ENCODE peak calls at places on chromosomes 11 and 22, in six cellular contexts. I is SJSA1; R is GM23338; C is heart left ventricle; G is Caco-2; Z is naive thymus-derived CD4-positive, alpha-beta T cell. V is an unnamed sample. For H3K4me1, the result is how much of the 10 kb centered on the place peaks cover.

GRCh38 chr22:29011200-29011867 is 50.3 kb downstream of the C22orf31 start:
- DNase-seq in I (no peak), R (peak), C (no peak), G (no peak), Z (no peak), V (no peak)

GRCh38 chr11:10181811-10182210 is 112.2 kb downstream of the SBF2 start:
- DNase-seq in I (no peak), R (peak), C (no peak), G (no peak), Z (no peak), V (no peak)

GRCh38 chr11:128733440-128734115 is 39.7 kb downstream of the FLI1 start:
- DNase-seq in I (no peak), R (peak), C (no peak), G (peak), Z (no peak), V (peak)

GRCh38 chr22:35189559-35189958 is 67.7 kb upstream of the HMGXB4 start:
- DNase-seq in I (no peak), R (no peak), C (no peak), G (no peak), Z (no peak), V (no peak)

GRCh38 chr11:93895106-93895862 is 44.9 kb upstream of the VSTM5 start:
- DNase-seq in I (peak), R (peak), C (no peak), G (peak), Z (peak), V (peak)

GRCh38 chr11:65419773-65420481 is 2.7 kb upstream of the NEAT1 start:
- DNase-seq in I (peak), R (peak), C (peak), G (peak), Z (peak), V (peak)

GRCh38 chr22:35608088-35608487 is 9.0 kb downstream of the MB start:
- DNase-seq in I (no peak), R (no peak), C (no peak), G (no peak), Z (no peak), V (no peak)

GRCh38 chr11:70551323-70552166 is 153.2 kb downstream of the CTTN start:
- DNase-seq in I (no peak), R (no peak), C (peak), G (no peak), Z (no peak), V (no peak)

GRCh38 chr22:46084943-46085830 is 65.1 kb upstream of the PPARA start:
- DNase-seq in I (peak), R (no peak), C (peak), G (no peak), Z (no peak), V (no peak)

GRCh38 chr22:35866646-35867045 is 149.0 kb downstream of the APOL5 start:
- DNase-seq in I (no peak), R (no peak), C (no peak), G (no peak), Z (no peak), V (no peak)

GRCh38 chr22:29112102-29112501 is 39.3 kb downstream of the KREMEN1 start:
- DNase-seq in I (no peak), R (no peak), C (no peak), G (peak), Z (no peak), V (no peak)

GRCh38 chr11:6319879-6320410 is 356 bp downstream of the CAVIN3 start:
- DNase-seq in I (peak), R (peak), C (peak), G (peak), Z (no peak), V (no peak)

GRCh38 chr22:38355275-38355674 is 38.0 kb upstream of the CSNK1E start:
- DNase-seq in I (no peak), R (no peak), C (peak), G (no peak), Z (no peak), V (no peak)

GRCh38 chr11:35193767-35194166 is 54.8 kb downstream of the CD44 start:
- DNase-seq in I (no peak), R (no peak), C (no peak), G (no peak), Z (no peak), V (no peak)

GRCh38 chr11:34495724-34496377 is 17.7 kb downstream of the ELF5 start:
- DNase-seq in I (no peak), R (no peak), C (no peak), G (no peak), Z (no peak), V (no peak)

GRCh38 chr22:17443413-17444203 is 74.3 kb downstream of the CECR2 start:
- DNase-seq in I (no peak), R (no peak), C (no peak), G (no peak), Z (no peak), V (no peak)

GRCh38 chr22:38269466-38269865 is 3.3 kb downstream of the TMEM184B start:
- DNase-seq in I (no peak), R (no peak), C (no peak), G (no peak), Z (no peak), V (no peak)

GRCh38 chr11:96614846-96615245 is 225.0 kb downstream of the JRKL start:
- DNase-seq in I (no peak), R (no peak), C (no peak), G (no peak), Z (no peak), V (no peak)

GRCh38 chr11:112884012-112884767 is 77.0 kb upstream of the NCAM1 start:
- DNase-seq in I (peak), R (no peak), C (no peak), G (no peak), Z (no peak), V (no peak)

GRCh38 chr11:83033367-83033766 is 38.3 kb downstream of the RAB30 start:
- DNase-seq in I (no peak), R (no peak), C (no peak), G (no peak), Z (no peak), V (no peak)

GRCh38 chr11:69448471-69449284 is 32.8 kb upstream of the LINC01488 start:
- DNase-seq in I (no peak), R (no peak), C (peak), G (no peak), Z (no peak), V (no peak)

DNA sequence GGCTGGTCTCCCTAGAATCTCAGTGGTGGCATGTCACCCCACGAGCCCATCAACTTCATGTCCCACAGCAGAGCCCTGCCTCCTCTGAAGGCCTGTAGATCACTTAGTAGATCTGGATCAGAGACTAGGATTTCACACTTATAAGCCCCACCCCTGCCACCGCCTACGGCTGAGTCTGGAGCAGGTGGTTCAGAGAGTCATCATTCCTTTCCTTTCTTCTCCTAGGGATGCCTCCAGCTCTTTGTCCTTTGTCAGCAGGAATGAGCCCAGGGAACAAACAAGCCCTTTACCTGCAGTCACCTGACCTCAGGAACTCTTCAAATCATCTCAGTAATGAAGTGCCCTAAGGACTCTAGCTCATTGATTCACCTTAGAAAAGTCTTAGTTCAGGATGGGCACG is 37.8 kb downstream of the SCGB1A1 start:
- DNase-seq in I (no peak), R (peak), C (no peak), G (peak), Z (no peak), V (no peak)
- H3K4me3 ChIP-seq in I (no peak), R (no peak), C (no peak), G (no peak), Z (no peak), V (no peak)

GRCh38 chr11:124950606-124951330 is 3.2 kb upstream of the CCDC15 start:
- DNase-seq in I (no peak), R (no peak), C (no peak), G (no peak), Z (peak), V (peak)
- H3K4me1 ChIP-seq in I (under half), R (under half), C (under half), G (under half), Z (under half), V (half or more)

GRCh38 chr11:108851781-108852180 is 186.9 kb downstream of the DDX10 start:
- DNase-seq in I (no peak), R (no peak), C (no peak), G (no peak), Z (no peak), V (no peak)

GRCh38 chr11:108854366-108854765 is 189.5 kb downstream of the DDX10 start:
- DNase-seq in I (peak), R (no peak), C (no peak), G (no peak), Z (peak), V (peak)

GRCh38 chr11:108853151-108853550 is 188.3 kb downstream of the DDX10 start:
- DNase-seq in I (no peak), R (no peak), C (no peak), G (no peak), Z (no peak), V (no peak)

GRCh38 chr11:108852701-108853100 is 187.8 kb downstream of the DDX10 start:
- DNase-seq in I (no peak), R (no peak), C (no peak), G (no peak), Z (no peak), V (no peak)

DNA sequence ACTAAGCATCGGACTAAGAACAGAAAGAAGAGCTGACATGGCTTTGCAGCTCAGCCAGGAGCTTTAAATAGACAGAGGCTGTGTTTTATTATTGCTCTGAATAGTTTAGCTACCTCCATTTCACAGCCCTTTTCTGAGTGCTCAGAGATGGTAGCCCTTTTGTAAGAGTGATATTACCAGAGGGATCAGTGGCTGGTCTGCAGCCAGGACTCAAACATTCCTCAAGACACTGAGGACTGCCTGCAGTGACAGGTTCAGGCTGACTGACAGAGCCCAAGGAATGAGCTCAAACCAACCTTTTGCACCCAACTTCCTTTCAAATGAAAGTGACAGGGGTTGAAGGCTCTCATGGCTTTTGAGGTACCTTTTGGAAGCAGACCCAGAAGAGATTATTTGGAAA is 189.0 kb downstream of the DDX10 start:
- DNase-seq in I (peak), R (peak), C (no peak), G (no peak), Z (peak), V (peak)
- H3K4me3 ChIP-seq in I (no peak), R (no peak), C (peak), G (no peak), Z (peak), V (peak)

GRCh38 chr11:1761110-1761856 is 2.4 kb downstream of the CTSD start:
- DNase-seq in I (no peak), R (no peak), C (peak), G (no peak), Z (no peak), V (no peak)
- H3K4me1 ChIP-seq in I (under half), R (under half), C (half or more), G (under half), Z (half or more), V (half or more)

DNA sequence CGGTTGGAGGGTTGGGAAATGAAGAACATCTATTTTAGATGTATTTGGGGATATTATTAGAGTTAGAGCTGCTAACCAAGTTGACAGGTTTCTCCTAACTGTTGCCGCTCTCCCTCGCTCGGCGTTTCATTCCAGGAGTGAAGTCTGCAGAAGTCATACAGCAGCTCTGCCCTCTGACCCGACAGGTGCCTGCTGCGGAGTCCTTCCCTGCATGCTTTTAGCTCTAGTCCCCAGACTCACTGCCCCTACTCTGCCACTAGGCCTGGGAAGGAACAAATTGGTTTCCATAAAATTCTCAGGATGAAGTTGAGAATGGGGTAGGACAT is 124.9 kb downstream of the DBX1 start:
- DNase-seq in I (no peak), R (no peak), C (no peak), G (no peak), Z (no peak), V (no peak)
- H3K4me3 ChIP-seq in I (no peak), R (no peak), C (no peak), G (no peak), Z (no peak), V (no peak)

DNA sequence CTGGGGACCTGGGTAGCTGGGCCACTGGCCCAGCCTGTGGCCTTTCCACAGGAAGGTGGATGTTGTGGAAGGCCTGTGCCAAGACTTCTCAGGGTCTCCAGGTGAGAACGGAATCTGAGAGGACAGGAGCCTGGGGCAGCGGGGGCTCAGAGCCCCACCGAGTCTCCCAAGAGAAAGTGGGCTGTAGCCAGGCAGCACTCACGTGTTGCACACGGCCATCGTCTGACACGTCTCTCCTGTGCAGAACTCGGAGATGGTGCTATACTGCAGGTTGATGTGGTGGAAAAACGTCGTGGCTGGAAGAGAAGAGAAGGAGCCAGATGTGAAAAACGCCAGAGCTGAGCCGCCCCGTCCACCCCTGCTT is 6.4 kb downstream of the MOB2 start:
- DNase-seq in I (no peak), R (no peak), C (no peak), G (no peak), Z (no peak), V (no peak)
- H3K4me1 ChIP-seq in I (under half), R (under half), C (half or more), G (under half), Z (under half), V (under half)

GRCh38 chr11:4983851-4984250 is 10.8 kb upstream of the OR51L1 start:
- DNase-seq in I (no peak), R (no peak), C (no peak), G (no peak), Z (no peak), V (no peak)
- H3K4me3 ChIP-seq in I (no peak), R (no peak), C (no peak), G (no peak), Z (no peak), V (no peak)

GRCh38 chr11:114125959-114126358 is 66.4 kb downstream of the ZBTB16 start:
- DNase-seq in I (no peak), R (no peak), C (no peak), G (no peak), Z (no peak), V (no peak)
- H3K4me1 ChIP-seq in I (under half), R (under half), C (half or more), G (under half), Z (under half), V (under half)

DNA sequence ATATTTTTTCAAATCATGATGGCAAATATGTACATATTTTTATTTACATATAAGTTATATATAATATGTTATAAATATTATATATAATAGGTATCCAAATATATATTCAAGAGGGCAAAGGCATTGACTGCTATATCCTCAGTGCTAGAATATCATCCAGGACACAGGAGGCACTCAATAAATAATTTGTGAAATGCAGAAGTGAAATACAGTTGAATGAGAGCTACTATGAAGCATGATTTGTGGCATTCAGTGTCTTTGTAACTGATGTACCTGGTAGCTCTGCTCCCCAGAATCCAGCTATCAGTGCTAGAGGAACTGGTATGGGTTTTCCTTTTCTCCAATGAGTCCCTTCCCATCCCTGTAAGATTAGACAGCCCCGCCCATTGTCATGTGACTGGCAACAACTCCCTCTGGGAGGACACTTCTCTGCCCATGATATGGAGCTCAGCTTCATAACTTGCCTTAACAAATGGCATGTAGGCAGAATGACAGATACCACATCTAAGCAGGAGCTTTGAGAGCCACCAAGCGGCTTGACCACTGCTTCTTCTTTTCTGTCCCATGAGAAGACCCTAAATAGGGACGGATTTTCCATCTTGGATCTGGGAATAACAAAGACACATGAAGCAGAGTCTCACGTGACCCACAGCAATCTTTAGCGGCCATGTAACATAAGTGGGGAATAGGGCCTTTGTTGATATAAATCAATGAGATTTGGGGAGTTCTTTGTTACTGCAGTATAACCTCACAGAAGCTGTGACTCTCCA is 10.2 kb upstream of the CD82 start:
- DNase-seq in I (no peak), R (no peak), C (no peak), G (no peak), Z (no peak), V (no peak)
- H3K4me3 ChIP-seq in I (no peak), R (no peak), C (no peak), G (no peak), Z (no peak), V (no peak)

GRCh38 chr11:67274768-67275605 is 8.7 kb downstream of the GRK2 start:
- DNase-seq in I (no peak), R (no peak), C (peak), G (no peak), Z (no peak), V (no peak)
- H3K4me1 ChIP-seq in I (half or more), R (under half), C (half or more), G (under half), Z (half or more), V (half or more)